ENCODE peak calls at places on chromosomes 11 and 22, in ten cellular contexts. One of them, this sample, is unnamed.

GRCh38 chr11:79160786-79161403 is 279.9 kb downstream of the TENM4 start:
- DNase-seq in GM12891: no peak
- DNase-seq in upper lobe of left lung: no peak
- DNase-seq in stomach: no peak
- DNase-seq in sigmoid colon: no peak
- DNase-seq in spleen: no peak
- DNase-seq in GM23338: peak
- DNase-seq in HL-60: no peak
- DNase-seq in transverse colon: no peak
- DNase-seq in SK-N-SH: no peak
- DNase-seq in this sample: peak

GRCh38 chr11:23749762-23750430 is 747.0 kb upstream of the LUZP2 start:
- DNase-seq in stomach: no peak
- DNase-seq in SK-N-SH: no peak
- DNase-seq in GM23338: no peak
- DNase-seq in sigmoid colon: no peak
- DNase-seq in transverse colon: no peak
- DNase-seq in GM12891: no peak
- DNase-seq in HL-60: no peak
- DNase-seq in spleen: no peak
- DNase-seq in upper lobe of left lung: no peak
- DNase-seq in this sample: no peak

GRCh38 chr11:36363361-36364272 is 67.5 kb downstream of the PRR5L start:
- DNase-seq in upper lobe of left lung: no peak
- DNase-seq in transverse colon: no peak
- DNase-seq in GM12891: no peak
- DNase-seq in HL-60: no peak
- DNase-seq in spleen: no peak
- DNase-seq in sigmoid colon: no peak
- DNase-seq in stomach: no peak
- DNase-seq in SK-N-SH: no peak
- DNase-seq in GM23338: peak
- DNase-seq in this sample: peak

GRCh38 chr22:21926728-21927127 is 25.9 kb downstream of the PPM1F start:
- DNase-seq in spleen: peak
- DNase-seq in stomach: no peak
- DNase-seq in sigmoid colon: no peak
- DNase-seq in transverse colon: no peak
- DNase-seq in GM12891: no peak
- DNase-seq in HL-60: no peak
- DNase-seq in upper lobe of left lung: no peak
- DNase-seq in GM23338: no peak
- DNase-seq in SK-N-SH: no peak
- DNase-seq in this sample: no peak

GRCh38 chr22:37284807-37285355 is 2.6 kb downstream of the CYTH4 start:
- DNase-seq in GM23338: no peak
- DNase-seq in spleen: peak
- DNase-seq in SK-N-SH: no peak
- DNase-seq in transverse colon: peak
- DNase-seq in HL-60: peak
- DNase-seq in GM12891: peak
- DNase-seq in sigmoid colon: peak
- DNase-seq in stomach: peak
- DNase-seq in upper lobe of left lung: peak
- DNase-seq in this sample: no peak

GRCh38 chr11:1486054-1486825 is at the start of gene MOB2:
- DNase-seq in HL-60: no peak
- DNase-seq in GM23338: peak
- DNase-seq in spleen: peak
- DNase-seq in sigmoid colon: peak
- DNase-seq in stomach: peak
- DNase-seq in transverse colon: peak
- DNase-seq in GM12891: peak
- DNase-seq in upper lobe of left lung: peak
- DNase-seq in SK-N-SH: no peak
- DNase-seq in this sample: no peak

GRCh38 chr11:11568651-11569229 is 53.1 kb downstream of the GALNT18 start:
- DNase-seq in SK-N-SH: no peak
- DNase-seq in GM23338: no peak
- DNase-seq in HL-60: no peak
- DNase-seq in spleen: no peak
- DNase-seq in sigmoid colon: peak
- DNase-seq in transverse colon: no peak
- DNase-seq in upper lobe of left lung: no peak
- DNase-seq in GM12891: no peak
- DNase-seq in stomach: no peak
- DNase-seq in this sample: no peak

GRCh38 chr11:47249378-47249715 is 733 bp upstream of the ACP2 start:
- DNase-seq in stomach: no peak
- DNase-seq in GM12891: no peak
- DNase-seq in spleen: no peak
- DNase-seq in HL-60: no peak
- DNase-seq in sigmoid colon: no peak
- DNase-seq in SK-N-SH: no peak
- DNase-seq in GM23338: no peak
- DNase-seq in transverse colon: no peak
- DNase-seq in upper lobe of left lung: no peak
- DNase-seq in this sample: no peak

DNA sequence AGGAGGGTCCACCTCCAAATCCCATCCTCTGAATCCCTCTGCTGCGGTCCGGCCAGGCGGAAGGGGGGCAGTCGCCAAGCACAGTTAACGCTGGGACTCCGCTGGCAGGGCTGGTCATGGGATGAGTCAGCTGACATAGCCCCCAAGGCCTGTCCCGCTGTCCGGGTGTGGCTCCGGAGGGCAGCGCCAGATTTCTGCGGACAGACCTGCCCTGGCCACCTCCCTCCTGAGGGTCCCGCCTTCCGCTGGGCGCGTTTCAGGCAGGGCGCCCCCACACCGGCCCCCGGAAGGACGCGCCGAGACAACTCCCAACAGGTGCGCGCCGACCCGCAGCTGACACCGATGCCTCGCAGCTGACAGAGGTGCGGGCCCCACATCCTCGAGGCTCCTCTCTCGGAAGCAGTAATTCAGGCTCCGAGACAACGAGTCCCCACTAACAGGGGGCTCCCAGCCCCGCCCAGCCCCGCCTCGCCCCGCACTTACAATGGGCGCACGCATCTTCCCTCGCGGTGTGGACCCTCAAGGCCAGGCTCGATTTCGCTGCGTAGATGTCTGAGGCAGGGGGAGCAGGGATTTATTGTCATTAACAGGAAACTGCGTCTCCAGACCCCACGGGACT is 607 bp downstream of the PLAAT3 start:
- DNase-seq in SK-N-SH: peak
- DNase-seq in sigmoid colon: peak
- DNase-seq in transverse colon: peak
- DNase-seq in GM12891: peak
- DNase-seq in HL-60: no peak
- DNase-seq in stomach: peak
- DNase-seq in spleen: peak
- DNase-seq in upper lobe of left lung: peak
- DNase-seq in GM23338: peak
- DNase-seq in this sample: no peak
- TF ChIP-seq POLR2AphosphoS5 in SK-N-SH: no peak
- TF ChIP-seq POLR2AphosphoS5 in sigmoid colon: no peak
- TF ChIP-seq POLR2AphosphoS5 in transverse colon: no peak
- TF ChIP-seq POLR2AphosphoS5 in GM12891: no peak
- TF ChIP-seq POLR2AphosphoS5 in HL-60: no peak
- TF ChIP-seq POLR2AphosphoS5 in stomach: no peak
- TF ChIP-seq POLR2AphosphoS5 in spleen: peak
- TF ChIP-seq POLR2AphosphoS5 in upper lobe of left lung: peak
- TF ChIP-seq POLR2AphosphoS5 in GM23338: peak
- TF ChIP-seq POLR2AphosphoS5 in this sample: no peak

DNA sequence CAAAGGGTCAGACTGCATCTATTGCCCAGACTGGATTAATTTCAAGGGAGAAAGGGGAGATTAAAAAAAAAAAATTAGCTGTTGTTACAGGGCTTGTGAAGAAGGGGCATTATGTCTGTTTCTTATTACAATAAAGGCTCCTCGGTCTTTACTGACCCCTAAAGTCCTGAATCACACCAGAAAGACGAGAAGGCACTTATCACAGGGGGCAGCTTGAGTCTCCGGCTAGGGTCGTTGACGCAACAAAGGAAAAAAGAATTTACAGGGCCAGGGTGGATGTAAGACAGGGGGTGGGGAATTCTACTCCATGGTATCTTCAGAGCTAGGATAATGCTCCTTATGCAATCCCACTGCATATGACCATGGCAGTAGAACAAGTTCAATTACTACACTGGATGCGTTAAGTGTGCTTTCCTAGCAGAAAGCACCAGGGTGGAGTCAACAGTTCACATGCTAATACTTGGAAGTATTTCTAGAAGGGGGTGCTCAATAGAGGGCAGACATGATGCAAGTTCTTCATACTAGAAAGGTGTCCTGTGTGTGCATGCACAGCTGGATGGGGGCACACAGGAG is 16.5 kb downstream of the DDX17 start:
- DNase-seq in GM23338: no peak
- DNase-seq in spleen: no peak
- DNase-seq in transverse colon: no peak
- DNase-seq in sigmoid colon: no peak
- DNase-seq in GM12891: no peak
- DNase-seq in stomach: no peak
- DNase-seq in HL-60: no peak
- DNase-seq in SK-N-SH: no peak
- DNase-seq in upper lobe of left lung: no peak
- DNase-seq in this sample: no peak
- TF ChIP-seq POLR2AphosphoS5 in GM23338: no peak
- TF ChIP-seq POLR2AphosphoS5 in spleen: no peak
- TF ChIP-seq POLR2AphosphoS5 in transverse colon: peak
- TF ChIP-seq POLR2AphosphoS5 in sigmoid colon: peak
- TF ChIP-seq POLR2AphosphoS5 in GM12891: peak
- TF ChIP-seq POLR2AphosphoS5 in stomach: no peak
- TF ChIP-seq POLR2AphosphoS5 in HL-60: peak
- TF ChIP-seq POLR2AphosphoS5 in SK-N-SH: no peak
- TF ChIP-seq POLR2AphosphoS5 in upper lobe of left lung: no peak
- TF ChIP-seq POLR2AphosphoS5 in this sample: no peak

GRCh38 chr11:67255864-67256263 is 10.4 kb upstream of the GRK2 start:
- DNase-seq in upper lobe of left lung: no peak
- DNase-seq in GM23338: no peak
- DNase-seq in GM12891: no peak
- DNase-seq in spleen: no peak
- DNase-seq in stomach: no peak
- DNase-seq in HL-60: no peak
- DNase-seq in SK-N-SH: no peak
- DNase-seq in transverse colon: no peak
- DNase-seq in sigmoid colon: peak
- DNase-seq in this sample: no peak

GRCh38 chr11:67255353-67255752 is 10.9 kb upstream of the GRK2 start:
- DNase-seq in stomach: no peak
- DNase-seq in upper lobe of left lung: no peak
- DNase-seq in sigmoid colon: no peak
- DNase-seq in HL-60: no peak
- DNase-seq in GM23338: no peak
- DNase-seq in SK-N-SH: no peak
- DNase-seq in transverse colon: no peak
- DNase-seq in GM12891: no peak
- DNase-seq in spleen: peak
- DNase-seq in this sample: no peak

GRCh38 chr11:67256477-67256876 is 9.8 kb upstream of the GRK2 start:
- DNase-seq in GM23338: no peak
- DNase-seq in stomach: no peak
- DNase-seq in upper lobe of left lung: no peak
- DNase-seq in GM12891: no peak
- DNase-seq in HL-60: no peak
- DNase-seq in spleen: no peak
- DNase-seq in transverse colon: no peak
- DNase-seq in SK-N-SH: no peak
- DNase-seq in sigmoid colon: peak
- DNase-seq in this sample: no peak

GRCh38 chr11:67253872-67254624 is 12.2 kb upstream of the GRK2 start:
- DNase-seq in HL-60: no peak
- DNase-seq in GM23338: no peak
- DNase-seq in GM12891: no peak
- DNase-seq in sigmoid colon: peak
- DNase-seq in SK-N-SH: no peak
- DNase-seq in spleen: no peak
- DNase-seq in transverse colon: no peak
- DNase-seq in upper lobe of left lung: no peak
- DNase-seq in stomach: no peak
- DNase-seq in this sample: no peak

DNA sequence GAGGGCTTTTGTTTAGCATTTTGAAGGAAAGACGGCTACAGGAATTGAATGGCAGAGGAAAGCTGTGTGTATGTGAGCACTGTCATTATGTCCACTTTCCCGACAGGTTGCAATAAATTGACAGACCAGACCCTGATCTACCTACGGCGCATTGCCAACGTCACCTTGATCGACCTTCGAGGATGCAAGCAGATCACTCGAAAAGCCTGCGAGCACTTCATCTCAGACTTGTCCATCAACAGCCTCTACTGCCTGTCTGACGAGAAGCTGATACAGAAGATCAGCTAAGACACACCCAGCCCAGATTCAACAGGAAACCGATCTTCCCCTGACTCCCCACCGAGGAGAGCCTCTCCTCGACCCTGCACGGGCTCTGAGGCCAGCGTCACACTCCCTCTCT is 11.5 kb upstream of the GRK2 start:
- DNase-seq in spleen: no peak
- DNase-seq in GM23338: no peak
- DNase-seq in transverse colon: no peak
- DNase-seq in sigmoid colon: peak
- DNase-seq in upper lobe of left lung: no peak
- DNase-seq in HL-60: no peak
- DNase-seq in SK-N-SH: no peak
- DNase-seq in stomach: no peak
- DNase-seq in GM12891: no peak
- DNase-seq in this sample: no peak
- TF ChIP-seq POLR2AphosphoS5 in spleen: no peak
- TF ChIP-seq POLR2AphosphoS5 in GM23338: no peak
- TF ChIP-seq POLR2AphosphoS5 in transverse colon: no peak
- TF ChIP-seq POLR2AphosphoS5 in sigmoid colon: no peak
- TF ChIP-seq POLR2AphosphoS5 in upper lobe of left lung: no peak
- TF ChIP-seq POLR2AphosphoS5 in HL-60: no peak
- TF ChIP-seq POLR2AphosphoS5 in SK-N-SH: no peak
- TF ChIP-seq POLR2AphosphoS5 in stomach: no peak
- TF ChIP-seq POLR2AphosphoS5 in GM12891: no peak
- TF ChIP-seq POLR2AphosphoS5 in this sample: no peak

GRCh38 chr11:73017024-73017751 is 124.9 kb downstream of the FCHSD2 start:
- DNase-seq in HL-60: no peak
- DNase-seq in spleen: no peak
- DNase-seq in stomach: no peak
- DNase-seq in upper lobe of left lung: no peak
- DNase-seq in GM12891: no peak
- DNase-seq in sigmoid colon: no peak
- DNase-seq in SK-N-SH: no peak
- DNase-seq in transverse colon: no peak
- DNase-seq in GM23338: no peak
- DNase-seq in this sample: no peak

GRCh38 chr11:73011126-73011817 is 130.8 kb downstream of the FCHSD2 start:
- DNase-seq in upper lobe of left lung: no peak
- DNase-seq in HL-60: no peak
- DNase-seq in spleen: no peak
- DNase-seq in GM23338: peak
- DNase-seq in SK-N-SH: no peak
- DNase-seq in GM12891: no peak
- DNase-seq in transverse colon: no peak
- DNase-seq in sigmoid colon: no peak
- DNase-seq in stomach: no peak
- DNase-seq in this sample: no peak

GRCh38 chr11:73009972-73010371 is 132.1 kb downstream of the FCHSD2 start:
- DNase-seq in GM12891: no peak
- DNase-seq in HL-60: no peak
- DNase-seq in transverse colon: no peak
- DNase-seq in SK-N-SH: no peak
- DNase-seq in spleen: no peak
- DNase-seq in sigmoid colon: no peak
- DNase-seq in upper lobe of left lung: no peak
- DNase-seq in stomach: no peak
- DNase-seq in GM23338: no peak
- DNase-seq in this sample: no peak

GRCh38 chr11:73012121-73012863 is 129.8 kb downstream of the FCHSD2 start:
- DNase-seq in stomach: no peak
- DNase-seq in spleen: no peak
- DNase-seq in upper lobe of left lung: no peak
- DNase-seq in sigmoid colon: no peak
- DNase-seq in HL-60: no peak
- DNase-seq in SK-N-SH: no peak
- DNase-seq in GM12891: no peak
- DNase-seq in GM23338: peak
- DNase-seq in transverse colon: no peak
- DNase-seq in this sample: no peak

DNA sequence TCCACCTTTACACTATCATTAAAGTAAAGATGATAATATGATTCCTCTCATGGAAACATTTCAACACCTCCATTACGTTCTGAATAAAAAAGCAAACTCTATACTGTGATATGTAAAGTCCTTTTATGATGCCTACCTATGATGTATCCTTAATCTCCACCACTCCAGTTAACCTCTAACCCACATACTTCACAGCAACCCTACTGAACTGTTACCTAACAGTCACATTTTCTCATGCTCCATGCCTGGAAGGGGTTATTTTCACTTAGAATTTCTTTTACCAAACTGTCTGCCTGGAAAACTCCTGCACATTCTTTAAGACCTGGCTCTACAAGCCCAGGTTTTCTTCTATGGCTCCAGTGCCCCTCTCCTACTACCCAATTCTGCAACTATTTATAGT is 129.1 kb downstream of the FCHSD2 start:
- DNase-seq in GM23338: no peak
- DNase-seq in stomach: no peak
- DNase-seq in HL-60: no peak
- DNase-seq in SK-N-SH: no peak
- DNase-seq in spleen: no peak
- DNase-seq in transverse colon: no peak
- DNase-seq in GM12891: no peak
- DNase-seq in upper lobe of left lung: no peak
- DNase-seq in sigmoid colon: no peak
- DNase-seq in this sample: no peak
- TF ChIP-seq POLR2AphosphoS5 in GM23338: no peak
- TF ChIP-seq POLR2AphosphoS5 in stomach: no peak
- TF ChIP-seq POLR2AphosphoS5 in HL-60: no peak
- TF ChIP-seq POLR2AphosphoS5 in SK-N-SH: no peak
- TF ChIP-seq POLR2AphosphoS5 in spleen: no peak
- TF ChIP-seq POLR2AphosphoS5 in transverse colon: no peak
- TF ChIP-seq POLR2AphosphoS5 in GM12891: no peak
- TF ChIP-seq POLR2AphosphoS5 in upper lobe of left lung: no peak
- TF ChIP-seq POLR2AphosphoS5 in sigmoid colon: no peak
- TF ChIP-seq POLR2AphosphoS5 in this sample: no peak